ENCODE peak calls at places on chromosome 17, in nine cellular contexts. C is ovary; D is activated CD4-positive, alpha-beta T cell treated with anti-CD3 and anti-CD28 coated beads, Interleukin-2, amount 50 U/mL, for 48 hours; A is NCI-H1092; I is nucleus accumbens; O is myocyte; S is adrenal gland; Q is GM12865; K is stimulated activated CD4-positive, alpha-beta T cell treated with anti-CD3 and anti-CD28 coated beads, Interleukin-2, amount 100 ng/mL, for 24 hours. J is an unnamed sample.

GRCh38 chr17:50170662-50171370 is 5.0 kb downstream of the SGCA start:
- DNase-seq in S (no peak), I (no peak), C (no peak), O (no peak), D (no peak), A (no peak), Q (peak; percentile 83), K (no peak), J (peak; percentile 52)

GRCh38 chr17:50514936-50515702 is 6.9 kb downstream of the MYCBPAP start:
- DNase-seq in Q (no peak), A (no peak), I (no peak), O (peak; percentile 55), C (peak; percentile 67), K (no peak), S (peak; percentile 44), D (no peak), J (peak; percentile 85)

GRCh38 chr17:75996665-75997590 is 3.7 kb upstream of the CDK3 start:
- DNase-seq in Q (peak; percentile 84), A (no peak), K (peak; percentile 39), C (no peak), O (peak; percentile 16), I (no peak), D (peak; percentile 62), S (no peak), J (peak; percentile 65)

GRCh38 chr17:50049636-50050035 is 6.3 kb upstream of the ITGA3 start:
- DNase-seq in Q (no peak), K (no peak), A (no peak), C (no peak), D (no peak), I (no peak), O (no peak), S (no peak), J (peak; percentile 60)

GRCh38 chr17:73646409-73647305 is 2.4 kb upstream of the SDK2 start:
- DNase-seq in Q (peak; percentile 12), O (no peak), D (no peak), I (no peak), A (no peak), K (no peak), C (no peak), S (no peak), J (no peak)

GRCh38 chr17:73189417-73190099 is 3.3 kb upstream of the COG1 start:
- DNase-seq in A (no peak), S (no peak), Q (peak; percentile 38), D (no peak), K (no peak), C (no peak), O (peak; percentile 67), I (peak; percentile 35), J (peak; percentile 42)

GRCh38 chr17:33945641-33946546 is 309.2 kb upstream of the CCL2 start:
- DNase-seq in D (no peak), O (no peak), A (no peak), C (no peak), Q (no peak), K (no peak), I (no peak), S (no peak), J (no peak)

GRCh38 chr17:14845562-14846335 is 419.4 kb downstream of the PMP22 start:
- DNase-seq in D (no peak), K (no peak), S (no peak), I (no peak), A (no peak), O (peak; percentile 29), Q (no peak), C (no peak), J (peak; percentile 95)

GRCh38 chr17:76537578-76538280 is at the start of gene CYGB:
- DNase-seq in K (no peak), Q (no peak), A (no peak), S (peak; percentile 26), C (no peak), O (no peak), I (no peak), D (no peak), J (no peak)

GRCh38 chr17:50361561-50362480 is 11.2 kb downstream of the MRPL27 start:
- DNase-seq in S (peak; percentile 56), Q (peak; percentile 82), I (peak; percentile 40), O (peak; percentile 81), C (no peak), K (peak; percentile 65), A (no peak), D (peak; percentile 53), J (peak; percentile 74)

GRCh38 chr17:59707182-59707970 is at the start of the genes PTRH2 and VMP1:
- DNase-seq in O (peak; percentile 100), S (peak; percentile 97), I (peak; percentile 99), C (peak; percentile 97), Q (peak; percentile 99), A (peak; percentile 99), D (peak; percentile 93), K (peak; percentile 93), J (peak; percentile 99)

GRCh38 chr17:6090253-6090652 is 20.1 kb downstream of the WSCD1 start:
- DNase-seq in K (no peak), C (no peak), Q (no peak), O (no peak), I (no peak), D (no peak), A (no peak), S (no peak), J (no peak)

GRCh38 chr17:6366144-6366755 is 68.7 kb downstream of the AIPL1 start:
- DNase-seq in D (no peak), O (peak; percentile 6), I (no peak), C (no peak), K (no peak), S (no peak), A (no peak), Q (no peak), J (peak; percentile 71)

GRCh38 chr17:38918916-38919315 is 6.5 kb upstream of the LASP1NB start:
- DNase-seq in K (no peak), O (no peak), Q (no peak), S (no peak), A (no peak), D (no peak), C (no peak), I (no peak), J (no peak)

GRCh38 chr17:33778505-33779398 is 476.3 kb upstream of the CCL2 start:
- DNase-seq in K (peak; percentile 30), O (peak; percentile 31), Q (peak; percentile 64), S (peak; percentile 38), A (no peak), D (peak; percentile 11), C (no peak), I (peak; percentile 9), J (peak; percentile 30)

GRCh38 chr17:81037783-81038733 is 3.1 kb downstream of the BAIAP2 start:
- DNase-seq in I (no peak), S (no peak), O (no peak), K (no peak), A (no peak), D (no peak), C (peak; percentile 52), Q (no peak), J (peak; percentile 44)

GRCh38 chr17:30957741-30958140 is 13.1 kb upstream of the RNF135 start:
- DNase-seq in K (no peak), S (no peak), Q (no peak), D (no peak), O (no peak), C (no peak), I (no peak), A (no peak), J (no peak)

GRCh38 chr17:11205656-11206055 is 35.4 kb upstream of the SHISA6 start:
- DNase-seq in S (no peak), D (no peak), O (no peak), I (no peak), K (no peak), C (no peak), A (no peak), Q (no peak), J (no peak)

GRCh38 chr17:9439851-9440250 is 135.8 kb downstream of the STX8 start:
- DNase-seq in O (no peak), D (no peak), K (no peak), Q (no peak), A (no peak), I (no peak), S (no peak), C (no peak), J (no peak)

J was measured in MCF 10A.